ENCODE peak calls at places on chromosome X, in seven cellular contexts. J is breast epithelium, F is ovary, D is thoracic aorta, T is RWPE1, B is astrocyte of the cerebellum, Y is neural crest cell. Q is an unnamed sample.

GRCh38 chrX:153501530-153501929 is 6.8 kb downstream of the BGN start:
- DNase-seq in T (no peak), D (no peak), Y (no peak), F (no peak), J (no peak), B (no peak), Q (no peak)

GRCh38 chrX:12505127-12505526 is 286.1 kb upstream of the PRPS2 start:
- DNase-seq in T (no peak), B (no peak), J (no peak), F (no peak), D (no peak), Y (no peak), Q (no peak)

GRCh38 chrX:40248822-40249221 is 151.1 kb upstream of the BCOR start:
- DNase-seq in F (no peak), J (no peak), B (no peak), D (no peak), T (no peak), Y (no peak), Q (no peak)

GRCh38 chrX:48826876-48827653 is 752 bp downstream of the ERAS start:
- DNase-seq in J (no peak), Y (no peak), F (no peak), B (no peak), T (no peak), D (no peak), Q (no peak)

GRCh38 chrX:153582896-153583295 is 16.0 kb downstream of the CCNQ start:
- DNase-seq in B (no peak), D (no peak), F (no peak), T (no peak), J (peak; percentile 23), Y (peak; percentile 16), Q (no peak)

GRCh38 chrX:2596050-2596449 is 95.0 kb upstream of the CD99 start:
- DNase-seq in Y (no peak), F (no peak), J (no peak), T (no peak), D (no peak), B (no peak), Q (no peak)

GRCh38 chrX:30875957-30876356 is 13.1 kb downstream of the TAB3 start:
- DNase-seq in F (no peak), D (no peak), J (no peak), Y (no peak), T (peak; percentile 49), B (no peak), Q (no peak)

GRCh38 chrX:100926453-100926852 is 2.3 kb downstream of the XKRX start:
- DNase-seq in J (no peak), B (no peak), F (no peak), D (no peak), T (no peak), Y (no peak), Q (no peak)

GRCh38 chrX:82218361-82218760 is 1016.5 kb downstream of the SH3BGRL start:
- DNase-seq in F (no peak), B (no peak), D (no peak), T (peak; percentile 0), Y (no peak), J (no peak), Q (no peak)

GRCh38 chrX:53262918-53263394 is 18.4 kb downstream of the IQSEC2 start:
- DNase-seq in T (no peak), J (peak; percentile 18), Y (no peak), F (no peak), B (no peak), D (no peak), Q (no peak)

GRCh38 chrX:71178908-71179307 is 34.3 kb downstream of the NLGN3 start:
- DNase-seq in F (peak; percentile 63), Y (peak; percentile 25), B (peak; percentile 37), T (peak; percentile 41), J (peak; percentile 48), D (no peak), Q (peak; percentile 33)

GRCh38 chrX:3990569-3990968 is 277.1 kb upstream of the PRKX start:
- DNase-seq in F (no peak), B (no peak), Y (no peak), J (no peak), T (no peak), D (no peak), Q (no peak)

GRCh38 chrX:153952373-153953026 is 8.1 kb upstream of the RENBP start:
- DNase-seq in B (no peak), F (no peak), D (no peak), Y (no peak), T (no peak), J (no peak), Q (no peak)

GRCh38 chrX:1679238-1679637 is 64.4 kb downstream of the ASMT start:
- DNase-seq in B (no peak), D (no peak), F (no peak), J (no peak), Y (no peak), T (no peak), Q (no peak)

GRCh38 chrX:39766085-39766726 is 331.6 kb downstream of the BCOR start:
- DNase-seq in B (no peak), F (no peak), J (no peak), Y (no peak), D (no peak), T (no peak), Q (no peak)

GRCh38 chrX:24301806-24302205 is 12.1 kb downstream of the SUPT20HL2 start:
- DNase-seq in B (no peak), J (no peak), F (no peak), T (no peak), Y (no peak), D (no peak), Q (no peak)

GRCh38 chrX:96430756-96431455 is 253.7 kb upstream of the DIAPH2 start:
- DNase-seq in D (no peak), B (no peak), J (no peak), F (no peak), Y (no peak), T (no peak), Q (no peak)

GRCh38 chrX:115017455-115017854 is at the start of gene IL13RA2:
- DNase-seq in D (no peak), Y (no peak), B (no peak), T (no peak), F (no peak), J (no peak), Q (no peak)

GRCh38 chrX:130916636-130917422 is 13.8 kb upstream of the ENOX2 start:
- DNase-seq in T (peak; percentile 31), Y (peak; percentile 69), F (peak; percentile 38), D (no peak), B (peak; percentile 38), J (no peak), Q (no peak)

GRCh38 chrX:20521245-20521644 is 254.5 kb upstream of the RPS6KA3 start:
- DNase-seq in F (no peak), D (no peak), J (no peak), B (no peak), Y (no peak), T (no peak), Q (no peak)

GRCh38 chrX:119539872-119540271 is 25.3 kb downstream of the STEEP1 start:
- DNase-seq in T (no peak), Y (no peak), J (no peak), D (no peak), B (no peak), F (no peak), Q (no peak)

GRCh38 chrX:20527458-20528099 is 260.9 kb upstream of the RPS6KA3 start:
- DNase-seq in J (no peak), B (no peak), Y (no peak), T (peak; percentile 31), F (no peak), D (no peak), Q (no peak)

GRCh38 chrX:9542106-9542764 is 77.4 kb downstream of the TBL1X start:
- DNase-seq in T (no peak), Y (no peak), D (no peak), F (no peak), J (no peak), B (no peak), Q (no peak)

GRCh38 chrX:25721564-25721963 is 416.6 kb upstream of the MAGEB18 start:
- DNase-seq in J (no peak), B (no peak), Y (no peak), F (no peak), T (no peak), D (no peak), Q (no peak)
- TF ChIP-seq CTCF in J (no peak), B (peak; percentile 26), Y (peak; percentile 62), F (no peak), T (peak; percentile 19), D (no peak), Q (no peak)

DNA sequence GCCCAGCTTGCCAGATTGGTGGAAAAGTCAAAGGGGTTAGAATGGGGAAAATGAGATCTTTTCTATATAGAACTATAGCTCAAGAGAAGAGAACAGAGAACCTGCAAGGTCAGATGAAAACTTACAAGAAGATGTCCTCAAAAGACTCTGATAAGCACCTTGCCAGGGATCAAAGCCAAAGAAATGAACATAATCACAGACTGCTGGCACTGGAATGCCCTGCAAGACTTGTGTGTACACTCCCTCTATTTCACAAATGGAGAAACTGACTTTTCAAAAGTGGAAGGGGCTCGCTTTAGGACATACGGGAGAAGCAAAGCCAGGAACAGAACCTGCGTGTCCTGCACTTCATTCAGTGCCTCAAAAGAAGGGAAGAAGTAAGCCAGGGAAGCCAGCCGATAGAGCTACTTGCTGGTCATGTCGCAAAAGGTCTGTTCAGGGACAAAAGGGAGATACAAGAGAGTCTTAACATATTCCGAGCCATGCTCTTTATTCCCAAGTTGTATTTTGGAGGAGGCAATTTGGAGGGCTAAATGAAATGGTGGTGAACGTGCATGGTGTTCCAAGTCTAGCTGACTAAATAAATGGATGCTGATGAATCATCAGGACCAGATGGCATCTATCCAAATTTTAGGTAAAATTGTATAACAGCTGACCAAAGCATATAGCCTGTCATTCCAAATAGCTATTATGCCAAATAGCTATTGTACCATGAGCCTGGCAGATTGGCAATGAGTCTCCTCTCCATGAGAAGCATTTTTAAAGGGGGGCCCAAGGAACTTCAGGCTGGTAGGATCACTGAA is 175.6 kb upstream of the GPC4 start:
- DNase-seq in D (no peak), F (no peak), Y (no peak), T (peak; percentile 4), J (no peak), B (no peak), Q (no peak)
- TF ChIP-seq CTCF in D (no peak), F (no peak), Y (no peak), T (no peak), J (no peak), B (no peak), Q (no peak)

DNA sequence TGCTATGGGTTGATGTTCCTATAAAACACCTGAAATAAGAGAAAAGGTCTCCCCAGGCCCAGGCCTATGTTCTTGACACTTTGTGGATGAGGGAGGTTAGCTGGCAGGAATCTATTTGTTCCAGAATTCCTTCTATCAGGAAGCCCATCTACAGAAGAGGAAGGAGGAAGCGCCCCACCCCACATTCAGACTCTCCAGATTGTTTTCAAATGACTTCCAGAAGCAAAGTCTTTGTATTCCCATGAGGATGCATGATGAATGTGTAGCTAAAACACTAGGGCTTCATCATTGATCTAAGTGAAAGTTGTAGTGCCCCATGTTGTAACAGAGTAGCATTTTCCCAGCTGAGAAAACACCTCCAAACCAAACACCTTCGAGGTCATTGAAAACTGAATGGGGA is 16.4 kb downstream of the OTC start:
- DNase-seq in J (no peak), D (no peak), F (no peak), T (no peak), B (no peak), Y (no peak), Q (no peak)
- TF ChIP-seq CTCF in J (no peak), D (no peak), F (no peak), T (no peak), B (no peak), Y (no peak), Q (no peak)

GRCh38 chrX:56564921-56565861 is 1.8 kb downstream of the UBQLN2 start:
- DNase-seq in F (no peak), Y (no peak), J (no peak), D (no peak), B (no peak), T (no peak), Q (no peak)

GRCh38 chrX:56564182-56564885 is 907 bp downstream of the UBQLN2 start:
- DNase-seq in B (peak; percentile 13), D (no peak), J (no peak), T (peak; percentile 26), F (peak; percentile 36), Y (no peak), Q (no peak)

GRCh38 chrX:56563231-56564116 is at the start of gene UBQLN2:
- DNase-seq in D (peak; percentile 16), T (peak; percentile 34), B (peak; percentile 57), F (peak; percentile 86), Y (peak; percentile 50), J (peak; percentile 67), Q (peak; percentile 87)
- TF ChIP-seq CTCF in D (no peak), T (peak; percentile 12), B (peak; percentile 49), F (peak; percentile 13), Y (peak; percentile 28), J (no peak), Q (no peak)